ENCODE peak calls at places on chromosomes 3 and 15, in ten cellular contexts. C is left ventricle myocardium inferior, X is PC-9, J is NT2/D1, M is upper lobe of left lung, R is Panc1, P is right cardiac atrium, T is ovary, O is body of pancreas, F is H9. Y is an unnamed sample.

GRCh38 chr3:109081746-109082510 is 36.0 kb downstream of the MORC1 start:
- DNase-seq in C (no peak), X (peak; percentile 45), J (peak; percentile 55), M (peak; percentile 29), R (peak; percentile 38), P (no peak), T (no peak), O (peak; percentile 32), F (peak; percentile 72), Y (peak; percentile 21)

GRCh38 chr15:29103825-29104565 is 165.6 kb downstream of the NSMCE3 start:
- DNase-seq in C (peak; percentile 68), X (no peak), J (peak; percentile 60), M (peak; percentile 34), R (no peak), P (peak; percentile 89), T (peak; percentile 88), O (peak; percentile 57), F (peak; percentile 91), Y (peak; percentile 99)

GRCh38 chr15:25695875-25696760 is 167.0 kb downstream of the ATP10A start:
- DNase-seq in C (no peak), X (no peak), J (no peak), M (no peak), R (no peak), P (no peak), T (no peak), O (no peak), F (no peak), Y (no peak)

GRCh38 chr3:61417352-61417751 is 144.0 kb upstream of the PTPRG start:
- DNase-seq in C (no peak), X (no peak), J (no peak), M (no peak), R (no peak), P (no peak), T (no peak), O (no peak), F (no peak), Y (no peak)

GRCh38 chr3:48464713-48465221 is 18.2 kb downstream of the ATRIP start:
- DNase-seq in C (no peak), X (no peak), J (no peak), M (no peak), R (no peak), P (peak; percentile 69), T (peak; percentile 60), O (no peak), F (peak; percentile 28), Y (peak; percentile 72)

GRCh38 chr3:179071569-179072397 is at the start of gene ZMAT3:
- DNase-seq in C (peak; percentile 89), X (peak; percentile 63), J (peak; percentile 66), M (peak; percentile 90), R (no peak), P (peak; percentile 96), T (peak; percentile 88), O (peak; percentile 88), F (peak; percentile 86), Y (peak; percentile 98)

GRCh38 chr3:58260261-58260731 is 22.7 kb downstream of the ABHD6 start:
- DNase-seq in C (no peak), X (peak; percentile 79), J (no peak), M (no peak), R (peak; percentile 51), P (no peak), T (no peak), O (no peak), F (no peak), Y (peak; percentile 79)

GRCh38 chr3:51719413-51720025 is 12.7 kb downstream of the GRM2 start:
- DNase-seq in C (no peak), X (no peak), J (no peak), M (no peak), R (no peak), P (no peak), T (no peak), O (no peak), F (no peak), Y (peak; percentile 76)

GRCh38 chr3:14431556-14431927 is 29.1 kb downstream of the SLC6A6 start:
- DNase-seq in C (no peak), X (no peak), J (no peak), M (peak; percentile 75), R (no peak), P (peak; percentile 56), T (no peak), O (no peak), F (no peak), Y (no peak)

GRCh38 chr3:14429237-14429636 is 26.8 kb downstream of the SLC6A6 start:
- DNase-seq in C (no peak), X (no peak), J (no peak), M (peak; percentile 68), R (no peak), P (peak; percentile 65), T (no peak), O (no peak), F (no peak), Y (no peak)

GRCh38 chr3:14428087-14429067 is 26.0 kb downstream of the SLC6A6 start:
- DNase-seq in C (no peak), X (no peak), J (no peak), M (no peak), R (no peak), P (peak; percentile 74), T (no peak), O (no peak), F (no peak), Y (no peak)

GRCh38 chr3:14430706-14431470 is 28.5 kb downstream of the SLC6A6 start:
- DNase-seq in C (no peak), X (peak; percentile 12), J (no peak), M (no peak), R (no peak), P (no peak), T (no peak), O (no peak), F (no peak), Y (no peak)

GRCh38 chr3:14429689-14430452 is 27.5 kb downstream of the SLC6A6 start:
- DNase-seq in C (no peak), X (no peak), J (no peak), M (no peak), R (no peak), P (peak; percentile 13), T (no peak), O (no peak), F (no peak), Y (peak; percentile 66)
- H3K4me1 ChIP-seq in C (peaks cover 95% of the 10 kb centered on the region), X (peaks cover 95% of the 10 kb centered on the region), J (peaks cover 35% of the 10 kb centered on the region), M (peaks cover 93% of the 10 kb centered on the region), R (peaks cover 89% of the 10 kb centered on the region), P (peaks cover 42% of the 10 kb centered on the region), T (peaks cover 26% of the 10 kb centered on the region), O (peaks cover 28% of the 10 kb centered on the region), F (peaks cover 3% of the 10 kb centered on the region), Y (peaks cover 43% of the 10 kb centered on the region)

GRCh38 chr3:39147374-39147709 is 6.0 kb downstream of the CSRNP1 start:
- DNase-seq in C (no peak), X (no peak), J (no peak), M (no peak), R (no peak), P (no peak), T (no peak), O (no peak), F (no peak), Y (no peak)

GRCh38 chr3:39146611-39147373 is 6.6 kb downstream of the CSRNP1 start:
- DNase-seq in C (peak; percentile 65), X (peak; percentile 88), J (no peak), M (peak; percentile 88), R (peak; percentile 67), P (peak; percentile 85), T (peak; percentile 80), O (peak; percentile 85), F (peak; percentile 37), Y (peak; percentile 98)

GRCh38 chr3:39148116-39149058 is 5.0 kb downstream of the CSRNP1 start:
- DNase-seq in C (no peak), X (no peak), J (no peak), M (no peak), R (no peak), P (no peak), T (no peak), O (no peak), F (no peak), Y (no peak)

GRCh38 chr3:39149059-39149455 is 4.3 kb downstream of the CSRNP1 start:
- DNase-seq in C (no peak), X (no peak), J (no peak), M (no peak), R (no peak), P (no peak), T (no peak), O (no peak), F (no peak), Y (no peak)

GRCh38 chr3:39147711-39148115 is 5.7 kb downstream of the CSRNP1 start:
- DNase-seq in C (no peak), X (no peak), J (no peak), M (no peak), R (no peak), P (peak; percentile 71), T (no peak), O (no peak), F (no peak), Y (no peak)
- H3K4me1 ChIP-seq in C (peaks cover 92% of the 10 kb centered on the region), X (peaks cover 77% of the 10 kb centered on the region), J (peaks cover 48% of the 10 kb centered on the region), M (peaks cover 90% of the 10 kb centered on the region), R (peaks cover 54% of the 10 kb centered on the region), P (peaks cover 36% of the 10 kb centered on the region), T (peaks cover 38% of the 10 kb centered on the region), O (peaks cover 87% of the 10 kb centered on the region), F (peaks cover 22% of the 10 kb centered on the region), Y (peaks cover 64% of the 10 kb centered on the region)

GRCh38 chr3:16508591-16508995 is 4.9 kb downstream of the RFTN1 start:
- DNase-seq in C (no peak), X (no peak), J (no peak), M (no peak), R (no peak), P (no peak), T (no peak), O (no peak), F (no peak), Y (no peak)

GRCh38 chr3:16506451-16506850 is 7.0 kb downstream of the RFTN1 start:
- DNase-seq in C (no peak), X (no peak), J (no peak), M (no peak), R (no peak), P (no peak), T (no peak), O (no peak), F (no peak), Y (no peak)

GRCh38 chr3:16508242-16508575 is 5.3 kb downstream of the RFTN1 start:
- DNase-seq in C (no peak), X (no peak), J (no peak), M (no peak), R (no peak), P (no peak), T (no peak), O (no peak), F (no peak), Y (no peak)

GRCh38 chr3:16506884-16507409 is 6.6 kb downstream of the RFTN1 start:
- DNase-seq in C (no peak), X (no peak), J (no peak), M (no peak), R (no peak), P (no peak), T (no peak), O (no peak), F (no peak), Y (no peak)

DNA sequence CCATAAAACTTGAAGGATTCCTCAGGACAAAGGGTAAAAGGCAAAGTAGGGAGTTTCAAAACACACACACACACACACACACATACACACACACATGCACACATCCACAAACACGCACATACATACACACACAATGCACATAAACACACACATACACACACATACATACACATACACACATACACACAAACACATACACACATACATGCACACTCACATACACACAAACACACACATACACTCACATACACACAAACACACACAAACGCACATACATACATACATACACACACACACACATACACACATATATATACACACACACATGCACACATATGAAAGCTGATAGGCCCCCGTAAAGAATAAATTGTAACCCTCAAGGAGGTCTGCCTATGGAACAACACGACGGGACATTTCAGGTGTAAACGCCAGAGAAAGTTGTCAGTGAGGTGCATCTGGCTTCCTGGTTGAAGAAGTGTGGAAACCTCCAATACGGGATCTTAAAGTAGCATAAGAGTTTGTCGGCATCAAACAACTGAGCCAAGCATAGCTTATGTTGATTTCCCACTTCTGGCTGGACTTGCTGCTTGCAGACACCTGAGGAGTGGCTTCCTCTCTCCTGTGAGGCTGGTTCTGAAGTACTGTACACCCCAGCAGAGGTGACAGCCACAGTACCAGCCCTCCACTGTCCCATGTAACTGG is 5.8 kb downstream of the RFTN1 start:
- DNase-seq in C (no peak), X (no peak), J (no peak), M (no peak), R (no peak), P (no peak), T (no peak), O (no peak), F (no peak), Y (no peak)
- H3K4me1 ChIP-seq in C (peaks cover 99% of the 10 kb centered on the region), X (no peaks in the 10 kb centered on the region), J (peaks cover 2% of the 10 kb centered on the region), M (peaks cover 39% of the 10 kb centered on the region), R (no peaks in the 10 kb centered on the region), P (peaks cover 19% of the 10 kb centered on the region), T (peaks cover 13% of the 10 kb centered on the region), O (peaks cover 2% of the 10 kb centered on the region), F (peaks cover 4% of the 10 kb centered on the region), Y (peaks cover 36% of the 10 kb centered on the region)

DNA sequence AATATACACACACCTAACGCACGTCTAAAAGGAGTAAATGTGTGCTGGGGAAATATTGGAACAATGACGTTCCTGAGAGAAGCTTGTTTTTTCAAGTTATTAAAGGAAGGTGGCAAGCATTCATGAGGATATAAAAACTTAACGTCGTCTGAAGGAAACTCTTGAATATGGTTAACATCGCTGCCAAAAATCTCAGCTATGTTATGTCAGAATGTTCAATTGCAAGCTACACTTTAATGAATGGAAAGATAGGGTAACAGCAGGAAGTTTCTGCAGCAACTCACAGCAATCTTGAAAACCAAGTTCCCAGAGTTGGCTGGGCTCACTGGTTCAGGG is 54.3 kb upstream of the MEF2A start:
- DNase-seq in C (no peak), X (no peak), J (no peak), M (no peak), R (no peak), P (no peak), T (no peak), O (no peak), F (no peak), Y (no peak)
- H3K4me1 ChIP-seq in C (peaks cover 60% of the 10 kb centered on the region), X (no peaks in the 10 kb centered on the region), J (no peaks in the 10 kb centered on the region), M (peaks cover 32% of the 10 kb centered on the region), R (no peaks in the 10 kb centered on the region), P (peaks cover 19% of the 10 kb centered on the region), T (peaks cover 11% of the 10 kb centered on the region), O (peaks cover 10% of the 10 kb centered on the region), F (no peaks in the 10 kb centered on the region), Y (peaks cover 35% of the 10 kb centered on the region)

Y was measured in osteoblast.